ENCODE peak calls at places on chromosomes 7 and 10, in five cellular contexts. One of them, this sample, is unnamed. For H3K27me3, the result is how much of the 10 kb centered on the place peaks cover.

GRCh38 chr10:81722405-81722804 is 152.6 kb upstream of the NRG3 start:
- DNase-seq in pancreas: no peak
- DNase-seq in GM23338: no peak
- DNase-seq in sigmoid colon: no peak
- DNase-seq in DND-41: no peak
- DNase-seq in this sample: no peak

GRCh38 chr10:74145133-74145532 is 5.5 kb downstream of the AP3M1 start:
- DNase-seq in pancreas: no peak
- DNase-seq in sigmoid colon: no peak
- DNase-seq in GM23338: no peak
- DNase-seq in DND-41: no peak
- DNase-seq in this sample: no peak

GRCh38 chr7:8236781-8237407 is 25.1 kb downstream of the ICA1 start:
- DNase-seq in pancreas: no peak
- DNase-seq in sigmoid colon: no peak
- DNase-seq in GM23338: no peak
- DNase-seq in DND-41: no peak
- DNase-seq in this sample: no peak

GRCh38 chr7:75660566-75661215 is 78.0 kb downstream of the HIP1 start:
- DNase-seq in sigmoid colon: no peak
- DNase-seq in pancreas: no peak
- DNase-seq in DND-41: no peak
- DNase-seq in GM23338: no peak
- DNase-seq in this sample: no peak

GRCh38 chr7:52715701-52716100 is 319.7 kb upstream of the POM121L12 start:
- DNase-seq in sigmoid colon: no peak
- DNase-seq in DND-41: no peak
- DNase-seq in pancreas: no peak
- DNase-seq in GM23338: no peak
- DNase-seq in this sample: no peak

GRCh38 chr7:128221929-128222403 is 19.1 kb upstream of the LEP start:
- DNase-seq in sigmoid colon: no peak
- DNase-seq in pancreas: no peak
- DNase-seq in GM23338: no peak
- DNase-seq in DND-41: no peak
- DNase-seq in this sample: no peak

GRCh38 chr7:80218723-80219122 is 84.1 kb downstream of the GNAI1 start:
- DNase-seq in pancreas: no peak
- DNase-seq in DND-41: no peak
- DNase-seq in sigmoid colon: no peak
- DNase-seq in GM23338: no peak
- DNase-seq in this sample: no peak

GRCh38 chr7:148815612-148816011 is 68.5 kb downstream of the EZH2 start:
- DNase-seq in pancreas: no peak
- DNase-seq in GM23338: no peak
- DNase-seq in DND-41: no peak
- DNase-seq in sigmoid colon: no peak
- DNase-seq in this sample: no peak

GRCh38 chr7:132177708-132178392 is 398.4 kb downstream of the PLXNA4 start:
- DNase-seq in GM23338: no peak
- DNase-seq in pancreas: no peak
- DNase-seq in DND-41: no peak
- DNase-seq in sigmoid colon: no peak
- DNase-seq in this sample: no peak

GRCh38 chr10:5356479-5356763 is 8.3 kb upstream of the UCN3 start:
- DNase-seq in GM23338: no peak
- DNase-seq in DND-41: no peak
- DNase-seq in pancreas: no peak
- DNase-seq in sigmoid colon: no peak
- DNase-seq in this sample: no peak
- H3K27me3 ChIP-seq in GM23338: under half
- H3K27me3 ChIP-seq in DND-41: under half
- H3K27me3 ChIP-seq in pancreas: under half
- H3K27me3 ChIP-seq in sigmoid colon: under half
- H3K27me3 ChIP-seq in this sample: under half

GRCh38 chr7:139598642-139599041 is 75.2 kb downstream of the CLEC2L start:
- DNase-seq in pancreas: peak
- DNase-seq in GM23338: no peak
- DNase-seq in DND-41: no peak
- DNase-seq in sigmoid colon: no peak
- DNase-seq in this sample: no peak

GRCh38 chr7:139594911-139595476 is 71.5 kb downstream of the CLEC2L start:
- DNase-seq in DND-41: no peak
- DNase-seq in pancreas: no peak
- DNase-seq in sigmoid colon: no peak
- DNase-seq in GM23338: no peak
- DNase-seq in this sample: no peak

GRCh38 chr7:139597028-139597427 is 73.5 kb downstream of the CLEC2L start:
- DNase-seq in pancreas: no peak
- DNase-seq in GM23338: no peak
- DNase-seq in DND-41: no peak
- DNase-seq in sigmoid colon: no peak
- DNase-seq in this sample: no peak

GRCh38 chr7:139595806-139596205 is 72.3 kb downstream of the CLEC2L start:
- DNase-seq in pancreas: no peak
- DNase-seq in sigmoid colon: no peak
- DNase-seq in DND-41: no peak
- DNase-seq in GM23338: no peak
- DNase-seq in this sample: no peak

DNA sequence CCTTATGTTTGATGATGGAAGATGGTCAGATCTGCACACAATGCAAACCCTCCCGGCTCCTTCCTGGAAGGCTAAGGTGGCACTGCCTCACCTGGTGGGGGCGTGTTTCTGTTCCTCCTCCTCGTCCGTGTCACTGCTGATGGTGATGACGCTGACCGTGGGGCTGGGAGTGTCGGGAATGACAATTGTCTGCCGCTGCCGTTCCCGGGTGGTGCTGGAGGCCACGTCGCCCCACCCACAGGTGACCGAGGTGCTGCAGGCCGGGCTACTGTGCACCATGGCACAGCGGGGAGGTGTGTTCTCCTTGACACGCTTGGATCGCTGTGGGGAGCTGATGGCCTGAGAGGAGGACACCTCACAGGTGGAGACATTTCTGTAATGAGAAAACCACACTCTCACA is 73.1 kb downstream of the CLEC2L start:
- DNase-seq in GM23338: no peak
- DNase-seq in sigmoid colon: no peak
- DNase-seq in pancreas: no peak
- DNase-seq in DND-41: no peak
- DNase-seq in this sample: no peak
- H3K27ac ChIP-seq in GM23338: no peak
- H3K27ac ChIP-seq in sigmoid colon: no peak
- H3K27ac ChIP-seq in pancreas: no peak
- H3K27ac ChIP-seq in DND-41: no peak
- H3K27ac ChIP-seq in this sample: no peak

GRCh38 chr10:34812771-34813170 is 2.3 kb downstream of the PARD3 start:
- DNase-seq in pancreas: no peak
- DNase-seq in GM23338: no peak
- DNase-seq in sigmoid colon: no peak
- DNase-seq in DND-41: no peak
- DNase-seq in this sample: no peak
- H3K27me3 ChIP-seq in pancreas: under half
- H3K27me3 ChIP-seq in GM23338: under half
- H3K27me3 ChIP-seq in sigmoid colon: under half
- H3K27me3 ChIP-seq in DND-41: under half
- H3K27me3 ChIP-seq in this sample: under half

DNA sequence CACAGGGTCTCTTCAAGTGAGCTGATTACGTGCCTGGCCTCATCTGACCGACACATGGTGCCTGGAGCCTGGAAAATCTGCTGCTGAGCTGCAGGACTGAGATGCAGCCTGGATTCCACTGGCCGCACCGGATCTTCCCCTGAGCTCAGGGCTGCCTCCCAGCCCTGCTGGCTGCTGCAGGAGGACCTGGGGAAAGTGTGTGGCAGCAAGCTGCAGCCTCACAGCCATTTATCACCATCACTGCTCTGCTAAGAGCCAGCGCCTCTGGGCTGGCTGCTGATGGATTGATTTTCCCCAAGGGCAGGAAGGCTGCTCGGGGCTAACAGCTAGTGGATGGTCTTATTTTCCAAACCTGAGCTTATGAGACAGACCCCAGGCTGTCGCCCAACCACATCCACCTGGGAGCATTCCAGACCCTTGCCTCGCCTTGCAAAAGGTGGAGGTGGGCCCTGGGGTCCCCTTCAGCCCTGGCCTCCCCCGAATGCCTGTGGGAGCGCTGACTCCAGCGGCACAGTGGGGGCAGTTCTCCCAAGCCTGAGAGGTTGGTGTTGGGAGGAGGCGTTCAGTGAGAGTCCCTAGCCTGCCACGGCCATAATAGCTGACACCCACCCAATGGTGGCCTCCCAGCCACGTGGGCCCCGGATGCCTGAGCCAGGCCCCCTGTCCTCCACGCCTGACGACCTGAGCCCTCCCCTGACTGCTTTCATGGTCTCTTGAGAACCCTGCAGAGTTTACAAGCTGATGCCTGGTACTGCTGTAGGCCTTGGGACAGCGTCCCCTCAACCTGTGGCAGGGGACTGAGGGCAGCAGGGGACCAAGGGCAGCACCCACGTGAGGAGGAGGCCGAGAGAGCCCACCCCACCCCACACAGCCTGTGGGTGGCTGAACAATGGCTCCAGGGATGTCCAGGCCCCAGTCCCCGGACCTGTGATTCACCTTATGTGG is 38.2 kb downstream of the STK32C start:
- DNase-seq in GM23338: no peak
- DNase-seq in sigmoid colon: no peak
- DNase-seq in pancreas: no peak
- DNase-seq in DND-41: no peak
- DNase-seq in this sample: no peak
- H3K27ac ChIP-seq in GM23338: no peak
- H3K27ac ChIP-seq in sigmoid colon: no peak
- H3K27ac ChIP-seq in pancreas: no peak
- H3K27ac ChIP-seq in DND-41: no peak
- H3K27ac ChIP-seq in this sample: no peak

DNA sequence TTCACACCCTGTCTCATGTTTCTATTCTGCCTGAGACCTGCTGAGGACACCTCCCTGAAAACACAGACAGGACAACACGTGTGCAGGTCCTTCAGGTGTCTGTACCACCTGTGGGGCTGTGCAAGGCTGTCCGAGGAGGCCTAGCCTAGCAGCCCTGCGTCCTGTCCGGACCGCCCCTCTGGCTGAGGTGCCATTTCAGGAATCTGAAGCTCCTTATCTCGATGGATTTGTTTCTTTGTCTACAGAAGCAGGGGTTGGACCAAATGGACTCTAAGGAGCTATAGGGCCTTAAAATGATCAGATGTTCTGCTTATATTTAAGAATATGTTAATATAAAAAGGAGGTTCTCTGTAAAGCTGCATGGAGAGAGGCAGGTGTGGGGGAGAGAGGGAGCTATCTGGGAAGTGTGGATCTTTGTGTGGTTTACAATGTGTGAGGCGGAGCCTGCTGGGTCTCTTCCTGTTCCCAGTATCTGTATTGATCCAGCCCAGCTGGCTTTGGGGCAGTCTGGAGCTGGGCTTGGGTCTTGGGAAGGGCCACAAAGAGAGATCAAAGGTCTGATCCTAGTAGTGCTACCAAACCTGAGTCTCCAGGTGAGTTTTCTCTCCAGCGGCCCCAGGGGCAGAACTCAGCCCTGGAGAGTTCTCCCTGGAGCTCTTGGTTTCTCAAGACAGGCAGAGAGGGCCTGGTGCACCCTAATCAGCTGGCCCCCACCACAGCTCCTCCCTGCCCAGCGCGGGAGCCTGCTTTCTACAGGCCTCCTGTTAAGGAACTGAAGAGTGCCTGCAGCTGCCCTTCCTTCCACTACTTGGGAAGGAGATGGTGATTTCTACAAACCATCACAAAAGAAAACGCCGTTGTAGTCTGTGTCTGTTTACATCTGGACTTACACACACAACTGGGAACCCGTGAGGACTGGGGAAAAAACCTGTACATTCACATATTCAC is 3.4 kb upstream of the MNX1 start:
- DNase-seq in sigmoid colon: no peak
- DNase-seq in DND-41: no peak
- DNase-seq in pancreas: no peak
- DNase-seq in GM23338: peak
- DNase-seq in this sample: no peak
- H3K27me3 ChIP-seq in sigmoid colon: half or more
- H3K27me3 ChIP-seq in DND-41: under half
- H3K27me3 ChIP-seq in pancreas: under half
- H3K27me3 ChIP-seq in GM23338: half or more
- H3K27me3 ChIP-seq in this sample: under half

GRCh38 chr7:50584386-50584785 is 19.2 kb upstream of the DDC start:
- DNase-seq in DND-41: no peak
- DNase-seq in pancreas: no peak
- DNase-seq in sigmoid colon: no peak
- DNase-seq in GM23338: no peak
- DNase-seq in this sample: no peak
- H3K27ac ChIP-seq in DND-41: no peak
- H3K27ac ChIP-seq in pancreas: peak
- H3K27ac ChIP-seq in sigmoid colon: no peak
- H3K27ac ChIP-seq in GM23338: no peak
- H3K27ac ChIP-seq in this sample: no peak

This sample was measured in naive thymus-derived CD4-positive, alpha-beta T cell.